ENCODE peak calls at places on chromosomes 3 and 15, in four cellular contexts. G, I, M and P are unnamed samples.

GRCh38 chr15:74315626-74316025 is 51.8 kb downstream of the CYP11A1 start:
- DNase-seq in G (no peak), I (peak; percentile 19), M (no peak), P (no peak)

GRCh38 chr3:14256561-14257342 is 78.1 kb downstream of the LSM3 start:
- DNase-seq in G (no peak), I (peak; percentile 65), M (no peak), P (no peak)

GRCh38 chr3:188468672-188469071 is 314.7 kb downstream of the LPP start:
- DNase-seq in G (no peak), I (peak; percentile 56), M (no peak), P (no peak)

GRCh38 chr15:73866881-73867410 is 6.4 kb upstream of the TBC1D21 start:
- DNase-seq in G (no peak), I (no peak), M (no peak), P (no peak)

GRCh38 chr3:182969277-182969676 is 11.1 kb downstream of the DCUN1D1 start:
- DNase-seq in G (no peak), I (no peak), M (no peak), P (no peak)

GRCh38 chr3:169661567-169662214 is 1.8 kb downstream of the MECOM start:
- DNase-seq in G (no peak), I (peak; percentile 53), M (no peak), P (peak; percentile 76)

GRCh38 chr3:127822166-127822835 is at the start of gene MGLL:
- DNase-seq in G (no peak), I (peak; percentile 59), M (no peak), P (peak; percentile 78)

GRCh38 chr15:67948215-67948614 is 105.9 kb upstream of the PIAS1 start:
- DNase-seq in G (no peak), I (no peak), M (no peak), P (no peak)

GRCh38 chr3:110419096-110419495 is 652.5 kb upstream of the NECTIN3 start:
- DNase-seq in G (no peak), I (no peak), M (no peak), P (no peak)

GRCh38 chr3:24299801-24300626 is 194.6 kb downstream of the THRB start:
- DNase-seq in G (no peak), I (no peak), M (no peak), P (no peak)

GRCh38 chr3:16883057-16883725 is 1.6 kb upstream of the PLCL2 start:
- DNase-seq in G (no peak), I (no peak), M (no peak), P (no peak)

GRCh38 chr3:126941721-126942270 is 41.1 kb upstream of the PLXNA1 start:
- DNase-seq in G (no peak), I (no peak), M (no peak), P (peak; percentile 5)

GRCh38 chr3:165744025-165744424 is 93.2 kb downstream of the BCHE start:
- DNase-seq in G (no peak), I (no peak), M (no peak), P (no peak)

GRCh38 chr3:101466465-101467309 is 46.3 kb downstream of the SENP7 start:
- DNase-seq in G (no peak), I (peak; percentile 24), M (no peak), P (no peak)

GRCh38 chr3:139111392-139112229 is 66.9 kb upstream of the PRR23C start:
- DNase-seq in G (no peak), I (peak; percentile 74), M (peak; percentile 57), P (peak; percentile 75)

GRCh38 chr15:71997691-71998090 is 120.3 kb downstream of the MYO9A start:
- DNase-seq in G (no peak), I (no peak), M (no peak), P (no peak)

GRCh38 chr3:27971600-27971999 is 249.5 kb upstream of the EOMES start:
- DNase-seq in G (no peak), I (no peak), M (no peak), P (no peak)

GRCh38 chr3:45204136-45204535 is 22.0 kb downstream of the TMEM158 start:
- DNase-seq in G (no peak), I (no peak), M (no peak), P (no peak)

GRCh38 chr15:85402195-85402921 is 22.0 kb downstream of the AKAP13 start:
- DNase-seq in G (no peak), I (no peak), M (no peak), P (no peak)

GRCh38 chr15:77632760-77633133 is at the start of gene LINGO1:
- DNase-seq in G (no peak), I (no peak), M (no peak), P (no peak)

GRCh38 chr15:63250312-63250965 is 27.0 kb upstream of the APH1B start:
- DNase-seq in G (no peak), I (no peak), M (no peak), P (no peak)

GRCh38 chr3:15440891-15441290 is 13.5 kb downstream of the EAF1 start:
- DNase-seq in G (no peak), I (no peak), M (no peak), P (no peak)

GRCh38 chr3:126340081-126340511 is 17.1 kb downstream of the KLF15 start:
- DNase-seq in G (no peak), I (peak; percentile 4), M (no peak), P (peak; percentile 56)

GRCh38 chr3:178343433-178344038 is 192.7 kb upstream of the KCNMB2 start:
- DNase-seq in G (no peak), I (peak; percentile 86), M (no peak), P (no peak)

GRCh38 chr3:12782172-12782815 is 14.2 kb upstream of the CAND2 start:
- DNase-seq in G (no peak), I (no peak), M (no peak), P (peak; percentile 18)

GRCh38 chr15:48868549-48868948 is 9.4 kb upstream of the EID1 start:
- DNase-seq in G (no peak), I (no peak), M (no peak), P (no peak)

GRCh38 chr15:48177383-48177874 is 666 bp downstream of the MYEF2 start:
- DNase-seq in G (no peak), I (no peak), M (no peak), P (no peak)

GRCh38 chr15:65130941-65131340 is 2.7 kb downstream of the PDCD7 start:
- DNase-seq in G (no peak), I (no peak), M (no peak), P (no peak)

GRCh38 chr3:64030741-64031140 is 7.4 kb upstream of the PSMD6 start:
- DNase-seq in G (no peak), I (peak; percentile 79), M (peak; percentile 71), P (peak; percentile 80)

GRCh38 chr3:157081681-157082210 is 78.2 kb downstream of the CCNL1 start:
- DNase-seq in G (no peak), I (peak; percentile 90), M (peak; percentile 85), P (peak; percentile 92)

GRCh38 chr3:71117572-71118247 is 465.8 kb downstream of the FOXP1 start:
- DNase-seq in G (no peak), I (no peak), M (no peak), P (no peak)

GRCh38 chr3:3579658-3580057 is 219.6 kb upstream of the LRRN1 start:
- DNase-seq in G (no peak), I (no peak), M (no peak), P (no peak)

GRCh38 chr15:68846851-68847439 is 26.2 kb upstream of the ANP32A start:
- DNase-seq in G (no peak), I (no peak), M (no peak), P (no peak)

GRCh38 chr15:87609474-87609873 is 647.1 kb downstream of the NTRK3 start:
- DNase-seq in G (no peak), I (no peak), M (no peak), P (no peak)

GRCh38 chr3:155031191-155031590 is 48.9 kb upstream of the MME start:
- DNase-seq in G (no peak), I (no peak), M (no peak), P (no peak)

GRCh38 chr3:185825639-185826481 is 1.0 kb upstream of the IGF2BP2 start:
- DNase-seq in G (no peak), I (peak; percentile 76), M (no peak), P (peak; percentile 80)

GRCh38 chr3:11720220-11721113 is 76.8 kb upstream of the VGLL4 start:
- DNase-seq in G (no peak), I (peak; percentile 87), M (peak; percentile 61), P (peak; percentile 91)

GRCh38 chr3:70614111-70614510 is 301.7 kb upstream of the MDFIC2 start:
- DNase-seq in G (no peak), I (no peak), M (no peak), P (no peak)

GRCh38 chr3:50345008-50345407 is 524 bp downstream of the ZMYND10 start:
- DNase-seq in G (no peak), I (no peak), M (no peak), P (no peak)
- H3K27me3 ChIP-seq in G (no peaks in the 10 kb centered on the region), I (no peaks in the 10 kb centered on the region), M (no peaks in the 10 kb centered on the region), P (no peaks in the 10 kb centered on the region)

GRCh38 chr3:46926039-46926438 is 48.5 kb downstream of the PTH1R start:
- DNase-seq in G (no peak), I (peak; percentile 9), M (no peak), P (peak; percentile 82)
- H3K4me1 ChIP-seq in G (peaks cover 42% of the 10 kb centered on the region), I (peaks cover 34% of the 10 kb centered on the region), M (peaks cover 11% of the 10 kb centered on the region), P (peaks cover 54% of the 10 kb centered on the region)

DNA sequence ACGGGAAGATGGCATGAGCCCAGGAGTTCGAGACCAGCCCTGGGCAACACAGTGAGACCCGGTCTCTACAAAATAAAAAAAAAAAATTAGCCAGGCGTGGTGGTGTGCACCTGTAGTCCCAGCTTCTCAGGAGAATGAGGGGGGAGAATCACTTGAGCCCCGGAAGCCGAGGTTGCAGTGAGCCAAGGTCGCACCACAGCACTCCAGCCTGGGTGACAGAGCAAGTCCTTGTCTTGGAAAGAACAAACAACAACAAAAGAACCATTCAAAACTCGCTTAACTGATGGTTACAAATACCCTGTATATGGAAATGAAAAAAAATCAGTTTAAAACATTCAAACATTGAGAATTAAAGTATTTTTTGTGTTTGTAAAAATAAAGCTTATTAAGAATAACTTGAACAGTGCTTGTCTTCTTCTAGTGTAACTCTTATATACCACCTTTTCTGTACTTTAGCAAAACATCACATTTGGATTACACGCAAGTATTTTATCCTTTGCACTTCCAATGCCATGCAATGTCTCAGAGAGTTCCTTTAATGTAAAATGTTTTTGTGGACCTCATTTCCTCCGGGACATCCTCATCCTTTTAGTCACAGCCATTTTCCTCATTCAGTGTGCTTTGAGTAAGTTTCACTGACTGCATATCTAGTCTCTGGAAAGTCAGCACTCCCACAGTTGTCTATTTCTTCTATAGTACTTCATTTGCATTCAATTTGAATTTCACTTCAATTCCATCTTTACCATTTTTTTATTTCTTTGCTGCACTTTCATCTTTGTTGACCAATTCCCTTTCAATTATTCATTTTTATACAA is 113.0 kb upstream of the GOLGA8J start:
- DNase-seq in G (no peak), I (no peak), M (no peak), P (no peak)
- H3K27me3 ChIP-seq in G (no peaks in the 10 kb centered on the region), I (peaks cover 68% of the 10 kb centered on the region), M (no peaks in the 10 kb centered on the region), P (peaks cover 21% of the 10 kb centered on the region)

DNA sequence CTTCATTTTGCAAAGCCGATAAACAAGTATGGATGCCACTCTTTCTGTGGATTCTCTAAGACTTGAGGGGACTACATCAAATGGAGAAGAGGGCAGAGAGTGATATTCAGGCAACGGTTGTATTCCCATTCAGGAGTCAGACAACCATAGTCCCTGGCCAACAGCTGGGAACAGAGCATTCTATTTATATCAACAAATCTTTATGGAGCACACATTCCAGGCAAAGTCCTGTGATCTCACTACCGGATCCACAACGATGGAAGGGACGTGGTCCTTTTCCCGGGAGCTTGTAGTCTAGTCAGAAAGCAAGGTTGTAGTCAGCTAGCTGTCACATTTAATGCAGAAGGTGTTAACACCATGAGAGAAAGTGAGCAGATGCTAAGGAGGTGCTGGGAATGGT is 312.3 kb upstream of the CTNNB1 start:
- DNase-seq in G (no peak), I (no peak), M (no peak), P (no peak)
- H3K4me1 ChIP-seq in G (no peaks in the 10 kb centered on the region), I (no peaks in the 10 kb centered on the region), M (no peaks in the 10 kb centered on the region), P (no peaks in the 10 kb centered on the region)